ENCODE peak calls at places on chromosome 11, in ten cellular contexts. I is GM23248, A is mucosa of descending colon, U is fibroblast of villous mesenchyme, H is HL-60, M is astrocyte of the spinal cord, J is body of pancreas, B is AG09309, T is cardiac fibroblast, R is adrenal gland. X is an unnamed sample.
A peak's percentile ranks its signal among the peaks of the same experiment; 100 is the strongest.

GRCh38 chr11:62922189-62922589 is 1.0 kb upstream of the CHRM1 start:
- DNase-seq in I (no peak), A (no peak), U (no peak), H (no peak), M (no peak), J (no peak), B (no peak), T (no peak), R (no peak), X (no peak)

GRCh38 chr11:103824116-103824515 is 212.3 kb upstream of the DDI1 start:
- DNase-seq in I (no peak), A (no peak), U (no peak), H (no peak), M (no peak), J (no peak), B (no peak), T (no peak), R (no peak), X (no peak)

GRCh38 chr11:1563697-1564534 is 8.2 kb downstream of the DUSP8 start:
- DNase-seq in I (no peak), A (no peak), U (no peak), H (no peak), M (no peak), J (no peak), B (no peak), T (no peak), R (no peak), X (no peak)

GRCh38 chr11:2652857-2653643 is 46.7 kb downstream of the KCNQ1OT1 start:
- DNase-seq in I (no peak), A (no peak), U (no peak), H (no peak), M (no peak), J (no peak), B (no peak), T (peak; percentile 20), R (no peak), X (no peak)

GRCh38 chr11:86811637-86812321 is 11.4 kb downstream of the PRSS23 start:
- DNase-seq in I (peak; percentile 81), A (no peak), U (peak; percentile 33), H (no peak), M (peak; percentile 80), J (peak; percentile 69), B (peak; percentile 34), T (peak; percentile 60), R (no peak), X (peak; percentile 62)

GRCh38 chr11:56637500-56637899 is 4.7 kb downstream of the OR5AP2 start:
- DNase-seq in I (no peak), A (no peak), U (no peak), H (no peak), M (no peak), J (no peak), B (no peak), T (no peak), R (no peak), X (no peak)

GRCh38 chr11:8368772-8369171 is 105.1 kb upstream of the LMO1 start:
- DNase-seq in I (no peak), A (no peak), U (no peak), H (no peak), M (no peak), J (no peak), B (no peak), T (no peak), R (no peak), X (no peak)

GRCh38 chr11:41201156-41201555 is 258.3 kb downstream of the LRRC4C start:
- DNase-seq in I (peak; percentile 0), A (no peak), U (peak; percentile 4), H (no peak), M (peak; percentile 30), J (no peak), B (no peak), T (peak; percentile 3), R (peak; percentile 59), X (peak; percentile 10)

GRCh38 chr11:109374032-109374431 is 48.0 kb upstream of the C11orf87 start:
- DNase-seq in I (no peak), A (no peak), U (no peak), H (no peak), M (no peak), J (no peak), B (no peak), T (no peak), R (no peak), X (no peak)

GRCh38 chr11:4605057-4605456 is 3.0 kb downstream of the TRIM68 start:
- DNase-seq in I (no peak), A (no peak), U (no peak), H (no peak), M (no peak), J (no peak), B (no peak), T (no peak), R (no peak), X (no peak)

GRCh38 chr11:79439893-79440450 is 858 bp downstream of the TENM4 start:
- DNase-seq in I (no peak), A (peak; percentile 3), U (no peak), H (no peak), M (peak; percentile 35), J (no peak), B (no peak), T (no peak), R (peak; percentile 10), X (no peak)

GRCh38 chr11:79441159-79441875 is 487 bp upstream of the TENM4 start:
- DNase-seq in I (peak; percentile 28), A (no peak), U (no peak), H (no peak), M (peak; percentile 56), J (no peak), B (no peak), T (no peak), R (peak; percentile 4), X (no peak)

GRCh38 chr11:79439430-79439892 is 1.4 kb downstream of the TENM4 start:
- DNase-seq in I (peak; percentile 48), A (no peak), U (no peak), H (no peak), M (peak; percentile 59), J (no peak), B (no peak), T (no peak), R (no peak), X (no peak)

GRCh38 chr11:79438631-79439429 is 2.0 kb downstream of the TENM4 start:
- DNase-seq in I (peak; percentile 50), A (peak; percentile 17), U (peak; percentile 13), H (no peak), M (peak; percentile 45), J (peak; percentile 13), B (no peak), T (no peak), R (peak; percentile 52), X (no peak)

GRCh38 chr11:79440451-79441158 is at the start of gene TENM4:
- DNase-seq in I (peak; percentile 61), A (peak; percentile 34), U (peak; percentile 37), H (peak; percentile 7), M (peak; percentile 90), J (peak; percentile 44), B (peak; percentile 50), T (peak; percentile 61), R (peak; percentile 80), X (peak; percentile 67)
- H3K4me3 ChIP-seq in I (peak within 1 kb of the TSS; percentile 69), A (no peak within 1 kb of the TSS), U (peak within 1 kb of the TSS; percentile 42), H (peak within 1 kb of the TSS; percentile 2), M (peak within 1 kb of the TSS; percentile 78), J (peak within 1 kb of the TSS; percentile 20), B (peak within 1 kb of the TSS; percentile 65), T (peak within 1 kb of the TSS; percentile 65), R (no peak within 1 kb of the TSS), X (peak within 1 kb of the TSS; percentile 51)

GRCh38 chr11:73645570-73645969 is 811 bp upstream of the PLEKHB1 start:
- DNase-seq in I (no peak), A (no peak), U (no peak), H (no peak), M (no peak), J (no peak), B (no peak), T (no peak), R (no peak), X (no peak)

GRCh38 chr11:73648629-73649046 is 2.3 kb downstream of the PLEKHB1 start:
- DNase-seq in I (no peak), A (no peak), U (no peak), H (no peak), M (no peak), J (no peak), B (no peak), T (no peak), R (no peak), X (no peak)

GRCh38 chr11:73647459-73648100 is 1.2 kb downstream of the PLEKHB1 start:
- DNase-seq in I (peak; percentile 80), A (peak; percentile 94), U (peak; percentile 76), H (peak; percentile 49), M (peak; percentile 82), J (peak; percentile 95), B (no peak), T (peak; percentile 88), R (peak; percentile 91), X (peak; percentile 82)

GRCh38 chr11:73649206-73649605 is 2.8 kb downstream of the PLEKHB1 start:
- DNase-seq in I (no peak), A (no peak), U (no peak), H (no peak), M (no peak), J (no peak), B (no peak), T (no peak), R (no peak), X (no peak)

DNA sequence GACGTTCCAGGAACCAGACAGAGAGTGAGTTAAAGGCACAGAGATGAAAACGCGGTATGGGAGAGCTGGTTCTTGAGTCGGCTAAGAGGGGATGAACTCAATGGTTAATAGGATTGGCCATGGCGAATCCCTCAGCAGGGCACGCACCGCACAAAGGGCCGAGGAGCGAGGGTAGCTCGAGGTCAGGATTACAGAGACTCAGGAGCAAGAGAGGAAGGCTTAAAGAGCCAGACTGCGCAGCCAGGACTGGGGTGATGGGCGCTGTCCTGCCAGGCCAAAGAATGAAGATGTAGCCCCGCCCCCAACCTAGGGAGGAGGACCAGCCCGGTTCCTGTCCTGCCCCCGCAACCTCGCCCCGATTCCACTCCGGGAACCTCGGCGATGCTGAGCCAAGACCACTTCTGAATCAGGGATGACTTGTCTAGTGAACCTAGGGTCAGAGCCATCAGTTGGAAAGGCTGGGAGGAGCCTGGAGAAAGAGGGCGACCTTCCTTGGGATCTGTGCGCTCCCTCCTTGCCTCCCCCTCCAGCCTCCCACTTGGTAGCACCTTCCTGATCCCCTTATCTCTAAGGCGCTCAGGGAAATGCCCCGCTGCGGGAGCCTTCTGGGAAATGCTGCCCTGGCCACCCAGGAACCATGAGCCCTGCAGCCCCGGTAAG is at the start of gene PLEKHB1:
- DNase-seq in I (no peak), A (no peak), U (no peak), H (no peak), M (no peak), J (no peak), B (no peak), T (peak; percentile 29), R (no peak), X (peak; percentile 22)
- H3K4me3 ChIP-seq in I (no peak within 1 kb of the TSS), A (no peak within 1 kb of the TSS), U (no peak within 1 kb of the TSS), H (no peak within 1 kb of the TSS), M (no peak within 1 kb of the TSS), J (no peak within 1 kb of the TSS), B (no peak within 1 kb of the TSS), T (no peak within 1 kb of the TSS), R (no peak within 1 kb of the TSS), X (no peak within 1 kb of the TSS)

GRCh38 chr11:35943294-35943693 is 568 bp upstream of the LDLRAD3 start:
- DNase-seq in I (no peak), A (no peak), U (no peak), H (no peak), M (no peak), J (no peak), B (no peak), T (no peak), R (peak; percentile 31), X (no peak)
- H3K4me3 ChIP-seq in I (peak overlapping the region; percentile 87), A (peak overlapping the region; percentile 11), U (peak overlapping the region; percentile 78), H (peak overlapping the region; percentile 58), M (peak overlapping the region; percentile 48), J (no peak overlapping the region), B (peak overlapping the region; percentile 62), T (peak overlapping the region; percentile 79), R (no peak overlapping the region), X (peak overlapping the region; percentile 52)

GRCh38 chr11:28739489-28740280 is 631.5 kb downstream of the METTL15 start:
- DNase-seq in I (no peak), A (no peak), U (no peak), H (no peak), M (no peak), J (no peak), B (no peak), T (no peak), R (no peak), X (no peak)
- H3K4me3 ChIP-seq in I (no peak overlapping the region), A (no peak overlapping the region), U (no peak overlapping the region), H (no peak overlapping the region), M (no peak overlapping the region), J (no peak overlapping the region), B (no peak overlapping the region), T (no peak overlapping the region), R (no peak overlapping the region), X (no peak overlapping the region)